ENCODE peak calls at places on chromosomes 5 and 9, in four cellular contexts. T is C1 segment of cervical spinal cord, Y is NCI-H146, Z is endothelial cell. M is an unnamed sample.

GRCh38 chr9:130940693-130941576 is 1.9 kb upstream of the FIBCD1 start:
- DNase-seq in Y (peak), T (no peak), Z (peak), M (peak)

GRCh38 chr5:124806857-124807196 is 60.4 kb upstream of the ZNF608 start:
- DNase-seq in T (no peak), Y (no peak), Z (no peak), M (no peak)

GRCh38 chr5:99879791-99880511 is 655.2 kb upstream of the FAM174A start:
- DNase-seq in Y (no peak), Z (no peak), T (no peak), M (no peak)

GRCh38 chr5:154945695-154946301 is 4.9 kb downstream of the MRPL22 start:
- DNase-seq in T (no peak), Z (no peak), Y (no peak), M (no peak)

GRCh38 chr5:171606414-171607024 is 179.1 kb upstream of the SMIM23 start:
- DNase-seq in Y (no peak), Z (no peak), T (no peak), M (no peak)

GRCh38 chr9:130189840-130190239 is 17.6 kb downstream of the NCS1 start:
- DNase-seq in Z (no peak), Y (no peak), T (no peak), M (no peak)

GRCh38 chr5:87122171-87122977 is 145.3 kb upstream of the RASA1 start:
- DNase-seq in Z (no peak), Y (no peak), T (no peak), M (no peak)

GRCh38 chr9:4640027-4640426 is 22.1 kb upstream of the PLPP6 start:
- DNase-seq in T (no peak), Y (peak), Z (peak), M (no peak)

GRCh38 chr9:98780059-98780749 is 16.2 kb downstream of the ANKS6 start:
- DNase-seq in T (no peak), Z (no peak), Y (no peak), M (no peak)

GRCh38 chr5:160356550-160357347 is 13.7 kb downstream of the C1QTNF2 start:
- DNase-seq in Z (no peak), T (no peak), Y (no peak), M (no peak)

GRCh38 chr9:38641985-38642864 is 21.8 kb upstream of the ANKRD18A start:
- DNase-seq in Y (peak), T (no peak), Z (peak), M (no peak)

GRCh38 chr5:173312821-173313220 is 15.4 kb downstream of the STC2 start:
- DNase-seq in Z (no peak), T (no peak), Y (no peak), M (no peak)

GRCh38 chr5:141783599-141784296 is 94.5 kb downstream of the PCDH1 start:
- DNase-seq in Y (peak), Z (no peak), T (no peak), M (no peak)

GRCh38 chr5:158811350-158811749 is 288.4 kb downstream of the EBF1 start:
- DNase-seq in T (no peak), Y (no peak), Z (no peak), M (no peak)

GRCh38 chr9:27367175-27367798 is 70.3 kb upstream of the EQTN start:
- DNase-seq in T (no peak), Z (no peak), Y (no peak), M (no peak)

GRCh38 chr9:111839981-111840380 is 45.2 kb upstream of the SHOC1 start:
- DNase-seq in Z (no peak), Y (no peak), T (no peak), M (no peak)

GRCh38 chr5:72191404-72191803 is 84.1 kb downstream of the MAP1B start:
- DNase-seq in Y (no peak), T (no peak), Z (no peak), M (no peak)

M was measured in natural killer cell.